ENCODE peak calls at places on chromosomes 4 and X, in five cellular contexts. One of them, this sample, is unnamed. For H3K4me1, the result is how much of the 10 kb centered on the place peaks cover.

GRCh38 chr4:128249787-128250668 is 37.6 kb downstream of the PGRMC2 start:
- DNase-seq in left lung: no peak
- DNase-seq in mucosa of descending colon: no peak
- DNase-seq in tibial nerve: no peak
- DNase-seq in fibroblast of lung: no peak
- DNase-seq in this sample: no peak

GRCh38 chr4:40908297-40908696 is 158.5 kb downstream of the NSUN7 start:
- DNase-seq in left lung: peak
- DNase-seq in mucosa of descending colon: peak
- DNase-seq in tibial nerve: no peak
- DNase-seq in fibroblast of lung: no peak
- DNase-seq in this sample: no peak

GRCh38 chrX:111823068-111823467 is 52.9 kb upstream of the TRPC5OS start:
- DNase-seq in left lung: no peak
- DNase-seq in mucosa of descending colon: no peak
- DNase-seq in tibial nerve: no peak
- DNase-seq in fibroblast of lung: no peak
- DNase-seq in this sample: no peak

GRCh38 chrX:134801267-134801666 is 143.0 kb upstream of the PLAC1 start:
- DNase-seq in left lung: no peak
- DNase-seq in mucosa of descending colon: no peak
- DNase-seq in tibial nerve: no peak
- DNase-seq in fibroblast of lung: peak
- DNase-seq in this sample: no peak

GRCh38 chr4:98377626-98378025 is 116.4 kb downstream of the RAP1GDS1 start:
- DNase-seq in left lung: no peak
- DNase-seq in mucosa of descending colon: no peak
- DNase-seq in tibial nerve: no peak
- DNase-seq in fibroblast of lung: peak
- DNase-seq in this sample: no peak

GRCh38 chrX:38514014-38514854 is 47.1 kb upstream of the TSPAN7 start:
- DNase-seq in left lung: no peak
- DNase-seq in mucosa of descending colon: no peak
- DNase-seq in tibial nerve: no peak
- DNase-seq in fibroblast of lung: no peak
- DNase-seq in this sample: no peak

GRCh38 chrX:130260316-130260715 is 8.4 kb downstream of the ZNF280C start:
- DNase-seq in left lung: no peak
- DNase-seq in mucosa of descending colon: no peak
- DNase-seq in tibial nerve: no peak
- DNase-seq in fibroblast of lung: peak
- DNase-seq in this sample: no peak

GRCh38 chr4:56049428-56050212 is 100.9 kb downstream of the CEP135 start:
- DNase-seq in left lung: no peak
- DNase-seq in mucosa of descending colon: peak
- DNase-seq in tibial nerve: no peak
- DNase-seq in fibroblast of lung: peak
- DNase-seq in this sample: no peak

GRCh38 chr4:55675196-55675793 is 39.2 kb upstream of the NMU start:
- DNase-seq in left lung: no peak
- DNase-seq in mucosa of descending colon: no peak
- DNase-seq in tibial nerve: no peak
- DNase-seq in fibroblast of lung: no peak
- DNase-seq in this sample: no peak

GRCh38 chrX:105765691-105766090 is 56.6 kb upstream of the NRK start:
- DNase-seq in left lung: no peak
- DNase-seq in mucosa of descending colon: no peak
- DNase-seq in tibial nerve: no peak
- DNase-seq in fibroblast of lung: no peak
- DNase-seq in this sample: no peak

GRCh38 chrX:155718964-155719586 is 106.3 kb upstream of the TMLHE start:
- DNase-seq in left lung: no peak
- DNase-seq in mucosa of descending colon: no peak
- DNase-seq in tibial nerve: no peak
- DNase-seq in fibroblast of lung: peak
- DNase-seq in this sample: no peak

GRCh38 chrX:69361286-69361926 is 142.7 kb upstream of the NALF2 start:
- DNase-seq in left lung: no peak
- DNase-seq in mucosa of descending colon: no peak
- DNase-seq in tibial nerve: no peak
- DNase-seq in fibroblast of lung: peak
- DNase-seq in this sample: peak

GRCh38 chrX:46587158-46587557 is 13.6 kb downstream of the CHST7 start:
- DNase-seq in left lung: no peak
- DNase-seq in mucosa of descending colon: no peak
- DNase-seq in tibial nerve: no peak
- DNase-seq in fibroblast of lung: peak
- DNase-seq in this sample: no peak

GRCh38 chr4:38673109-38673978 is 9.3 kb downstream of the KLF3 start:
- DNase-seq in left lung: peak
- DNase-seq in mucosa of descending colon: peak
- DNase-seq in tibial nerve: peak
- DNase-seq in fibroblast of lung: peak
- DNase-seq in this sample: peak

GRCh38 chr4:1403591-1404572 is 2.4 kb downstream of the NKX1-1 start:
- DNase-seq in left lung: peak
- DNase-seq in mucosa of descending colon: no peak
- DNase-seq in tibial nerve: no peak
- DNase-seq in fibroblast of lung: no peak
- DNase-seq in this sample: no peak

GRCh38 chr4:180098601-180099000 is 2144.6 kb upstream of the TENM3 start:
- DNase-seq in left lung: no peak
- DNase-seq in mucosa of descending colon: no peak
- DNase-seq in tibial nerve: no peak
- DNase-seq in fibroblast of lung: no peak
- DNase-seq in this sample: no peak

GRCh38 chr4:39066371-39066770 is 4.3 kb downstream of the KLHL5 start:
- DNase-seq in left lung: no peak
- DNase-seq in mucosa of descending colon: no peak
- DNase-seq in tibial nerve: no peak
- DNase-seq in fibroblast of lung: no peak
- DNase-seq in this sample: no peak

GRCh38 chr4:76198411-76199237 is 15.0 kb downstream of the SCARB2 start:
- DNase-seq in left lung: peak
- DNase-seq in mucosa of descending colon: peak
- DNase-seq in tibial nerve: peak
- DNase-seq in fibroblast of lung: peak
- DNase-seq in this sample: peak

GRCh38 chr4:23423540-23423939 is 466.3 kb downstream of the PPARGC1A start:
- DNase-seq in left lung: no peak
- DNase-seq in mucosa of descending colon: no peak
- DNase-seq in tibial nerve: no peak
- DNase-seq in fibroblast of lung: no peak
- DNase-seq in this sample: no peak

GRCh38 chr4:129342820-129343219 is 246.9 kb downstream of the C4orf33 start:
- DNase-seq in left lung: no peak
- DNase-seq in mucosa of descending colon: no peak
- DNase-seq in tibial nerve: no peak
- DNase-seq in fibroblast of lung: peak
- DNase-seq in this sample: no peak

GRCh38 chr4:154779362-154779947 is 1.6 kb upstream of the RBM46 start:
- DNase-seq in left lung: no peak
- DNase-seq in mucosa of descending colon: no peak
- DNase-seq in tibial nerve: no peak
- DNase-seq in fibroblast of lung: peak
- DNase-seq in this sample: no peak

GRCh38 chrX:39859991-39860861 is 237.5 kb downstream of the BCOR start:
- DNase-seq in left lung: no peak
- DNase-seq in mucosa of descending colon: peak
- DNase-seq in tibial nerve: no peak
- DNase-seq in fibroblast of lung: peak
- DNase-seq in this sample: no peak

GRCh38 chr4:68892861-68893260 is 58.7 kb downstream of the UGT2A3 start:
- DNase-seq in left lung: no peak
- DNase-seq in mucosa of descending colon: no peak
- DNase-seq in tibial nerve: no peak
- DNase-seq in fibroblast of lung: no peak
- DNase-seq in this sample: no peak

GRCh38 chr4:133996431-133997121 is 205.0 kb downstream of the PABPC4L start:
- DNase-seq in left lung: no peak
- DNase-seq in mucosa of descending colon: no peak
- DNase-seq in tibial nerve: no peak
- DNase-seq in fibroblast of lung: no peak
- DNase-seq in this sample: no peak

GRCh38 chr4:83065268-83065667 is 30.3 kb downstream of the COPS4 start:
- DNase-seq in left lung: no peak
- DNase-seq in mucosa of descending colon: no peak
- DNase-seq in tibial nerve: no peak
- DNase-seq in fibroblast of lung: no peak
- DNase-seq in this sample: no peak

GRCh38 chr4:137881641-137882040 is 349.3 kb upstream of the PCDH18 start:
- DNase-seq in left lung: no peak
- DNase-seq in mucosa of descending colon: no peak
- DNase-seq in tibial nerve: no peak
- DNase-seq in fibroblast of lung: no peak
- DNase-seq in this sample: no peak

GRCh38 chr4:57061395-57061794 is 48.8 kb downstream of the IGFBP7 start:
- DNase-seq in left lung: no peak
- DNase-seq in mucosa of descending colon: no peak
- DNase-seq in tibial nerve: no peak
- DNase-seq in fibroblast of lung: peak
- DNase-seq in this sample: no peak

GRCh38 chrX:140712413-140713173 is 3.0 kb downstream of the LINC00632 start:
- DNase-seq in left lung: peak
- DNase-seq in mucosa of descending colon: peak
- DNase-seq in tibial nerve: no peak
- DNase-seq in fibroblast of lung: peak
- DNase-seq in this sample: peak

GRCh38 chr4:166498541-166498940 is 625.5 kb downstream of the TLL1 start:
- DNase-seq in left lung: no peak
- DNase-seq in mucosa of descending colon: no peak
- DNase-seq in tibial nerve: no peak
- DNase-seq in fibroblast of lung: peak
- DNase-seq in this sample: no peak

GRCh38 chrX:153738056-153738605 is 13.5 kb downstream of the ABCD1 start:
- DNase-seq in left lung: no peak
- DNase-seq in mucosa of descending colon: no peak
- DNase-seq in tibial nerve: no peak
- DNase-seq in fibroblast of lung: no peak
- DNase-seq in this sample: no peak

GRCh38 chr4:625631-626031 is 258 bp downstream of the PDE6B start:
- DNase-seq in left lung: no peak
- DNase-seq in mucosa of descending colon: no peak
- DNase-seq in tibial nerve: no peak
- DNase-seq in fibroblast of lung: no peak
- DNase-seq in this sample: peak

GRCh38 chrX:50952406-50952805 is 41.9 kb downstream of the BMP15 start:
- DNase-seq in left lung: no peak
- DNase-seq in mucosa of descending colon: no peak
- DNase-seq in tibial nerve: no peak
- DNase-seq in fibroblast of lung: peak
- DNase-seq in this sample: no peak

GRCh38 chr4:39834269-39834668 is 136.3 kb downstream of the UBE2K start:
- DNase-seq in left lung: no peak
- DNase-seq in mucosa of descending colon: no peak
- DNase-seq in tibial nerve: no peak
- DNase-seq in fibroblast of lung: no peak
- DNase-seq in this sample: no peak

GRCh38 chr4:165343353-165344191 is 16.1 kb downstream of the MSMO1 start:
- DNase-seq in left lung: no peak
- DNase-seq in mucosa of descending colon: peak
- DNase-seq in tibial nerve: no peak
- DNase-seq in fibroblast of lung: no peak
- DNase-seq in this sample: no peak

GRCh38 chr4:7105261-7105660 is 37.4 kb upstream of the GRPEL1 start:
- DNase-seq in left lung: no peak
- DNase-seq in mucosa of descending colon: no peak
- DNase-seq in tibial nerve: no peak
- DNase-seq in fibroblast of lung: peak
- DNase-seq in this sample: no peak

DNA sequence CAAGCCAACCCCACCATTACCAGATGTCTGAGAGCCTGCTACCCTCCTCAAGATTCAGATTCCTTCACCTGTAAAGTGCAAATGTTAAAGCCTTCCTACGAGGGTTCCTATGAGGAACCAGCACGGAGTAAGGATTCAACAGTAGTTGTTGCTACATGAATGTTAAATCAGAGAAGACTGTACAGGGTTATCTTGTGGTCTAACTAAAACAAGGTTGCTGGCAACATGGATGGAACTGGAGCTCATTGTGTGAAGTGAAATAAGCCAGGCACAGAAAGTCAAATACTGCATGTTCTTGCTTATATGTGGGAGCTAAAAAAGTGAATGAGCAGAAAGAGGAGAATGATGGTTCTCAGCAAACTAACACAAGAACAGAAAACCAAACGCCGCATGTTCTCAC is 238.6 kb downstream of the DCTD start:
- DNase-seq in left lung: no peak
- DNase-seq in mucosa of descending colon: no peak
- DNase-seq in tibial nerve: no peak
- DNase-seq in fibroblast of lung: no peak
- DNase-seq in this sample: no peak
- TF ChIP-seq CTCF in left lung: no peak
- TF ChIP-seq CTCF in mucosa of descending colon: no peak
- TF ChIP-seq CTCF in tibial nerve: no peak
- TF ChIP-seq CTCF in fibroblast of lung: no peak
- TF ChIP-seq CTCF in this sample: no peak

DNA sequence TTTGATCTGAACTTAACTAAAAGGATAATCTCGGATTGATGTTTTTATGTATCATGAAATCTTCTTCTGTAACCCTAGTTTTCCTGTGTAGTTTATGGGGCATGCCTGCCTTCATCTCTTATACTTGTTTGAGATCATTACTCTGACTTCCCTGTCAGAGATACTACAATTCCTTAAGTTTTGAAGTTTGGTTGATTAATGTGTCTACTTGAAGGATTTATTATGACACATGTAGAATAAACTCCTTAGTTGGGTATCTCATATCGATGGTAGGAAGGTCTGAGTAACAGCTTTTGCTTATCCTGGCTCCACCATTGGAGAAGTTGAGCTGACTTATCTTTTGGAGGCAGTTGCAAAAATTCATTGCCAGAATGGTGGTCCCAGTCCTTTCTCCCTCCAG is 46.7 kb downstream of the WWC2 start:
- DNase-seq in left lung: no peak
- DNase-seq in mucosa of descending colon: no peak
- DNase-seq in tibial nerve: no peak
- DNase-seq in fibroblast of lung: peak
- DNase-seq in this sample: no peak
- H3K4me1 ChIP-seq in left lung: under half
- H3K4me1 ChIP-seq in mucosa of descending colon: under half
- H3K4me1 ChIP-seq in tibial nerve: under half
- H3K4me1 ChIP-seq in fibroblast of lung: under half
- H3K4me1 ChIP-seq in this sample: half or more

GRCh38 chrX:81489987-81490386 is 288.1 kb downstream of the SH3BGRL start:
- DNase-seq in left lung: no peak
- DNase-seq in mucosa of descending colon: no peak
- DNase-seq in tibial nerve: no peak
- DNase-seq in fibroblast of lung: no peak
- DNase-seq in this sample: no peak
- TF ChIP-seq CTCF in left lung: no peak
- TF ChIP-seq CTCF in mucosa of descending colon: no peak
- TF ChIP-seq CTCF in tibial nerve: no peak
- TF ChIP-seq CTCF in fibroblast of lung: no peak
- TF ChIP-seq CTCF in this sample: no peak

GRCh38 chr4:88177981-88178632 is 19.7 kb upstream of the ABCG2 start:
- DNase-seq in left lung: peak
- DNase-seq in mucosa of descending colon: peak
- DNase-seq in tibial nerve: peak
- DNase-seq in fibroblast of lung: peak
- DNase-seq in this sample: no peak

GRCh38 chr4:88178633-88179231 is 20.3 kb upstream of the ABCG2 start:
- DNase-seq in left lung: no peak
- DNase-seq in mucosa of descending colon: no peak
- DNase-seq in tibial nerve: no peak
- DNase-seq in fibroblast of lung: no peak
- DNase-seq in this sample: no peak

GRCh38 chr4:88179261-88179660 is 20.8 kb upstream of the ABCG2 start:
- DNase-seq in left lung: no peak
- DNase-seq in mucosa of descending colon: no peak
- DNase-seq in tibial nerve: no peak
- DNase-seq in fibroblast of lung: no peak
- DNase-seq in this sample: no peak
- H3K4me1 ChIP-seq in left lung: under half
- H3K4me1 ChIP-seq in mucosa of descending colon: under half
- H3K4me1 ChIP-seq in tibial nerve: under half
- H3K4me1 ChIP-seq in fibroblast of lung: under half
- H3K4me1 ChIP-seq in this sample: under half